ENCODE peak calls at places on chromosomes 1 and 21, in five cellular contexts. D is brain microvascular endothelial cell, E is GM23248, O is fibroblast of mammary gland, Q is retinal pigment epithelial cell. R is an unnamed sample.

GRCh38 chr1:187842406-187843165 is 1013.8 kb downstream of the PLA2G4A start:
- DNase-seq in D (no peak), E (peak; percentile 52), O (peak; percentile 41), Q (no peak), R (peak; percentile 34)

GRCh38 chr1:212557739-212558664 is 50.6 kb upstream of the ATF3 start:
- DNase-seq in D (no peak), E (peak; percentile 77), O (peak; percentile 28), Q (no peak), R (peak; percentile 15)

GRCh38 chr1:160905617-160905989 is 20.6 kb upstream of the ITLN1 start:
- DNase-seq in D (no peak), E (no peak), O (no peak), Q (no peak), R (no peak)

GRCh38 chr1:8078176-8078671 is 52.1 kb upstream of the ERRFI1 start:
- DNase-seq in D (peak; percentile 77), E (peak; percentile 80), O (peak; percentile 94), Q (no peak), R (peak; percentile 92)

GRCh38 chr1:24896596-24897262 is 33.3 kb downstream of the RUNX3 start:
- DNase-seq in D (no peak), E (no peak), O (no peak), Q (no peak), R (no peak)

GRCh38 chr1:194929376-194929775 is 1678.9 kb downstream of the KCNT2 start:
- DNase-seq in D (no peak), E (peak; percentile 3), O (no peak), Q (no peak), R (peak; percentile 30)

GRCh38 chr1:224378855-224379631 is 22.4 kb downstream of the CNIH4 start:
- DNase-seq in D (no peak), E (no peak), O (no peak), Q (no peak), R (no peak)

GRCh38 chr21:35316933-35317332 is 267.8 kb upstream of the RUNX1 start:
- DNase-seq in D (peak; percentile 92), E (peak; percentile 35), O (no peak), Q (no peak), R (peak; percentile 83)

GRCh38 chr1:228308628-228309547 is 97.7 kb downstream of the TRIM11 start:
- DNase-seq in D (no peak), E (no peak), O (no peak), Q (no peak), R (no peak)

GRCh38 chr1:168088511-168089325 is 48.0 kb downstream of the GPR161 start:
- DNase-seq in D (no peak), E (no peak), O (no peak), Q (no peak), R (no peak)

GRCh38 chr21:41832230-41833137 is 46.7 kb downstream of the PRDM15 start:
- DNase-seq in D (no peak), E (no peak), O (no peak), Q (no peak), R (no peak)

GRCh38 chr1:16174261-16174871 is 18.5 kb upstream of the EPHA2 start:
- DNase-seq in D (no peak), E (no peak), O (no peak), Q (no peak), R (no peak)

GRCh38 chr1:43334453-43335205 is 3.0 kb upstream of the MPL start:
- DNase-seq in D (no peak), E (no peak), O (no peak), Q (no peak), R (no peak)

GRCh38 chr21:44011774-44012473 is at the start of gene TRAPPC10:
- DNase-seq in D (peak; percentile 61), E (peak; percentile 96), O (peak; percentile 70), Q (no peak), R (peak; percentile 73)

GRCh38 chr1:47418122-47418521 is 2.0 kb downstream of the FOXE3 start:
- DNase-seq in D (no peak), E (no peak), O (no peak), Q (no peak), R (no peak)

GRCh38 chr1:161905269-161905884 is 118.3 kb downstream of the OLFML2B start:
- DNase-seq in D (no peak), E (peak; percentile 54), O (peak; percentile 47), Q (no peak), R (no peak)

GRCh38 chr1:184693011-184693410 is 61.6 kb downstream of the EDEM3 start:
- DNase-seq in D (no peak), E (no peak), O (no peak), Q (no peak), R (peak; percentile 91)

GRCh38 chr1:169701261-169701802 is 10.1 kb downstream of the SELL start:
- DNase-seq in D (no peak), E (no peak), O (no peak), Q (no peak), R (no peak)

GRCh38 chr1:117210831-117211261 is at the start of gene VTCN1:
- DNase-seq in D (no peak), E (no peak), O (no peak), Q (no peak), R (no peak)

GRCh38 chr1:21294266-21295058 is 4.2 kb upstream of the ECE1 start:
- DNase-seq in D (no peak), E (peak; percentile 67), O (no peak), Q (no peak), R (no peak)

GRCh38 chr1:115813735-115814134 is 27.2 kb downstream of the NHLH2 start:
- DNase-seq in D (no peak), E (no peak), O (no peak), Q (no peak), R (no peak)

GRCh38 chr1:153587314-153587713 is 21.7 kb upstream of the S100A2 start:
- DNase-seq in D (no peak), E (no peak), O (no peak), Q (no peak), R (no peak)

GRCh38 chr1:1959459-1959839 is 40.4 kb upstream of the TMEM52 start:
- DNase-seq in D (no peak), E (no peak), O (no peak), Q (no peak), R (no peak)
- H3K4me3 ChIP-seq in D (no peak overlapping the region), E (no peak overlapping the region), O (no peak overlapping the region), Q (no peak overlapping the region), R (no peak overlapping the region)

DNA sequence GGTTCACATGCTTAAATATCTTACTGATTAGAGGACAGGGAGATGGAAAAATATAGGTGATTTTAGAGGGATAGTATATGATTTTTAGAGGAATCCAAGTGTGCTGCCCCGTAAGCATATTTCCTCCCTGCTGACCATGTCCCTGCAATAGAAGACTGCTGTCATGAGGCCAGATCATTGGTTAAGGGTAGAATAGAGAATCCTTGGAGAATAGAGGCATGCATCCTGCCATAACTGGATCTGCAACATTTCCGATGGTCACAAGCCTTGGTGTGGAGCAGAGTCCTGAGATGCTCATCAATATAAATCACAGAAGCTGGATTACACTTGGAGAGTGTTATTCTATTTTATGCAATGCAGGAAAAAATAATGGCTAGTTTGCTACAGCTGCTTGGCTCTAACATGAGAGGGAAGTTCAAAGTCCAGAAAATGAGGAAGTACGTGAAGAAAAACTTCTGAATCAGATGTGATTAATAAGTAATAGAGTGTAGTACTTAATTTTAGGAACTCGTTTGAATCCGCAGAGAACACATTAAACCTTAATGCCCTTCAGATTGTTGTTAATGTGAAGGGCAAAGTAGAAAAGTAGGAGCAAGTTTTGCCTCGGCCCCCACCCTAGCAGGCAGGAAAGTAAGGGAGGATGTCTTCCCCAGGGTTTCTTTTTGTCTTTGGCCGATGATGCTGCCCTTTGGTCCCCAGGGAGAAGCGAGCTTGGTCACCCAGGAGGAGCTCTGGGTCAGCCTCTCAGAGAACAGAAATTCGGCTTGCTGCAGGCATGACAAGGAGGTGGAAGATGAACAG is 59.4 kb downstream of the KCNK1 start:
- DNase-seq in D (no peak), E (no peak), O (no peak), Q (no peak), R (no peak)
- H3K4me3 ChIP-seq in D (no peak overlapping the region), E (no peak overlapping the region), O (no peak overlapping the region), Q (no peak overlapping the region), R (no peak overlapping the region)

DNA sequence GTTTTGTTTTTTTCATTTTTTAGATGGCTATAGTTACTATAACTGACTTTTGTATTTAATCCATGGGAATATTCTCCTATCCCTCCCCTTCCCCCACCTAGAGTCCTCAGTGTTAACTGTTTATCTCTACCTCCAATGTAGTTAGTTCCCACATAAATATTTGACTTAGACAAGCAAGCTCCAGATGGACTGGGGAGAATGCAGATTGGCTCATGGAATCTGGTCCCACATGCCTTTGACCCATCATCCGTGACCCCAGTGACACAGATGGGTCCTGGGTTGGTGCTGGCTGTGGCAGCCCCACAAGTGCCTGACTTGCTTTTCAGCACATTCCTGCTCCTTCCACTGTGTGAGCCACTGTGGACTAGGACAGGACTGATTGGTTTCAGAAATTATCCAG is 41.8 kb downstream of the ATP2B4 start:
- DNase-seq in D (no peak), E (no peak), O (no peak), Q (no peak), R (no peak)
- H3K4me3 ChIP-seq in D (no peak overlapping the region), E (no peak overlapping the region), O (no peak overlapping the region), Q (no peak overlapping the region), R (no peak overlapping the region)

GRCh38 chr1:178940022-178940765 is 69.3 kb upstream of the ANGPTL1 start:
- DNase-seq in D (no peak), E (peak; percentile 95), O (peak; percentile 96), Q (no peak), R (peak; percentile 75)

GRCh38 chr1:178937770-178938169 is 66.9 kb upstream of the ANGPTL1 start:
- DNase-seq in D (no peak), E (no peak), O (no peak), Q (no peak), R (no peak)

GRCh38 chr1:178938959-178939317 is 68.1 kb upstream of the ANGPTL1 start:
- DNase-seq in D (no peak), E (peak; percentile 88), O (peak; percentile 87), Q (no peak), R (peak; percentile 65)

GRCh38 chr1:178939328-178939727 is 68.5 kb upstream of the ANGPTL1 start:
- DNase-seq in D (no peak), E (no peak), O (peak; percentile 54), Q (no peak), R (no peak)

GRCh38 chr1:178938281-178938958 is 67.5 kb upstream of the ANGPTL1 start:
- DNase-seq in D (no peak), E (peak; percentile 42), O (no peak), Q (no peak), R (no peak)
- H3K4me3 ChIP-seq in D (no peak overlapping the region), E (no peak overlapping the region), O (no peak overlapping the region), Q (no peak overlapping the region), R (no peak overlapping the region)

GRCh38 chr1:36087233-36088123 is 1.2 kb upstream of the ADPRS start:
- DNase-seq in D (no peak), E (peak; percentile 22), O (no peak), Q (no peak), R (no peak)
- H3K4me3 ChIP-seq in D (no peak overlapping the region), E (no peak overlapping the region), O (no peak overlapping the region), Q (no peak overlapping the region), R (no peak overlapping the region)

GRCh38 chr1:94795321-94795899 is 24.7 kb upstream of the SLC44A3 start:
- DNase-seq in D (peak; percentile 57), E (no peak), O (no peak), Q (no peak), R (no peak)

GRCh38 chr1:94790246-94790645 is 29.9 kb upstream of the SLC44A3 start:
- DNase-seq in D (no peak), E (peak; percentile 69), O (peak; percentile 90), Q (no peak), R (no peak)

GRCh38 chr1:94792876-94793605 is 27.1 kb upstream of the SLC44A3 start:
- DNase-seq in D (peak; percentile 60), E (peak; percentile 88), O (peak; percentile 86), Q (peak; percentile 73), R (peak; percentile 90)

GRCh38 chr1:94790670-94791069 is 29.5 kb upstream of the SLC44A3 start:
- DNase-seq in D (no peak), E (no peak), O (no peak), Q (no peak), R (no peak)

GRCh38 chr1:94792473-94792875 is 27.7 kb upstream of the SLC44A3 start:
- DNase-seq in D (peak; percentile 68), E (peak; percentile 88), O (peak; percentile 87), Q (no peak), R (no peak)
- H3K4me3 ChIP-seq in D (no peak overlapping the region), E (peak overlapping the region; percentile 56), O (no peak overlapping the region), Q (no peak overlapping the region), R (peak overlapping the region; percentile 7)

R was measured in astrocyte.